ENCODE peak calls at places on chromosomes 11 and 22, in seven cellular contexts. Y is transverse colon, N is A549, M is ovary, W is stomach, X is suprapubic skin, O is SK-N-SH. C is an unnamed sample.

GRCh38 chr11:35305670-35306382 is 113.5 kb downstream of the SLC1A2 start:
- DNase-seq in N (peak), M (peak), X (no peak), O (peak), Y (peak), W (peak), C (no peak)

GRCh38 chr11:3674189-3674588 is 3.0 kb upstream of the CHRNA10 start:
- DNase-seq in X (no peak), M (no peak), Y (no peak), W (no peak), O (no peak), N (peak), C (no peak)

GRCh38 chr11:2708151-2708581 is 8.4 kb upstream of the KCNQ1OT1 start:
- DNase-seq in M (peak), N (no peak), X (no peak), Y (no peak), O (no peak), W (no peak), C (no peak)

GRCh38 chr11:126473269-126473668 is 117.8 kb downstream of the ST3GAL4 start:
- DNase-seq in Y (no peak), M (no peak), X (no peak), N (no peak), W (no peak), O (no peak), C (no peak)

GRCh38 chr11:120959189-120959588 is 64.7 kb upstream of the TBCEL start:
- DNase-seq in X (no peak), W (no peak), Y (no peak), M (no peak), O (no peak), N (no peak), C (no peak)

GRCh38 chr11:104043678-104044239 is 7.3 kb downstream of the DDI1 start:
- DNase-seq in N (no peak), O (no peak), M (no peak), W (no peak), Y (no peak), X (no peak), C (no peak)

GRCh38 chr22:50161508-50162390 is 8.8 kb upstream of the PANX2 start:
- DNase-seq in N (no peak), W (no peak), M (no peak), Y (no peak), O (no peak), X (peak), C (no peak)

GRCh38 chr11:57248780-57249383 is 11.8 kb upstream of the APLNR start:
- DNase-seq in W (peak), O (peak), Y (peak), X (no peak), N (peak), M (peak), C (no peak)

GRCh38 chr11:65415499-65416340 is 6.9 kb upstream of the NEAT1 start:
- DNase-seq in X (peak), O (peak), N (no peak), M (peak), W (no peak), Y (peak), C (no peak)

GRCh38 chr11:61281581-61282250 is 13.4 kb downstream of the VWCE start:
- DNase-seq in O (peak), N (peak), W (peak), M (peak), Y (peak), X (no peak), C (no peak)

GRCh38 chr11:111531687-111532364 is 8.7 kb upstream of the LAYN start:
- DNase-seq in W (no peak), O (no peak), Y (no peak), N (peak), M (no peak), X (no peak), C (no peak)

GRCh38 chr22:22201185-22201924 is 43.2 kb upstream of the VPREB1 start:
- DNase-seq in M (no peak), X (no peak), Y (peak), W (peak), N (peak), O (peak), C (no peak)

GRCh38 chr11:72091292-72091691 is 10.6 kb downstream of the LRRC51 start:
- DNase-seq in M (peak), W (peak), O (peak), N (peak), Y (peak), X (peak), C (no peak)

GRCh38 chr11:61061081-61061826 is 41.0 kb upstream of the CD5 start:
- DNase-seq in N (no peak), W (no peak), X (peak), M (no peak), O (no peak), Y (no peak), C (no peak)

GRCh38 chr11:9851366-9851765 is 187.5 kb downstream of the SWAP70 start:
- DNase-seq in N (no peak), W (no peak), M (no peak), O (no peak), Y (no peak), X (no peak), C (no peak)

GRCh38 chr11:107928767-107929507 is 689 bp downstream of the RAB39A start:
- DNase-seq in Y (peak), N (peak), M (no peak), X (no peak), O (peak), W (no peak), C (no peak)

GRCh38 chr11:62370743-62371440 is 33.6 kb downstream of the ASRGL1 start:
- DNase-seq in O (no peak), X (no peak), Y (peak), M (no peak), W (peak), N (no peak), C (no peak)

GRCh38 chr11:12499071-12499470 is 121.7 kb downstream of the PARVA start:
- DNase-seq in N (no peak), Y (no peak), X (no peak), W (no peak), M (no peak), O (no peak), C (peak)

GRCh38 chr11:65859812-65860277 is 388 bp upstream of the MUS81 start:
- DNase-seq in O (no peak), N (no peak), Y (peak), W (no peak), M (no peak), X (peak), C (no peak)

GRCh38 chr11:66546368-66546965 is at the start of gene ACTN3:
- DNase-seq in X (no peak), Y (peak), O (peak), W (no peak), M (peak), N (peak), C (no peak)

GRCh38 chr22:46043816-46044717 is 67.1 kb upstream of the WNT7B start:
- DNase-seq in N (no peak), M (peak), Y (peak), O (no peak), X (peak), W (peak), C (no peak)

GRCh38 chr22:18118345-18118915 is 7.8 kb downstream of the TUBA8 start:
- DNase-seq in O (no peak), W (no peak), Y (no peak), M (no peak), N (no peak), X (no peak), C (no peak)

GRCh38 chr22:37781434-37782059 is 26.2 kb upstream of the GCAT start:
- DNase-seq in N (peak), O (no peak), X (no peak), W (no peak), Y (no peak), M (peak), C (no peak)

GRCh38 chr11:32891657-32892354 is 805 bp upstream of the QSER1 start:
- DNase-seq in X (no peak), M (no peak), W (no peak), O (no peak), Y (no peak), N (no peak), C (no peak)

GRCh38 chr11:122809861-122810260 is 28.4 kb upstream of the CRTAM start:
- DNase-seq in X (no peak), N (no peak), M (no peak), W (no peak), Y (no peak), O (no peak), C (no peak)
- H3K27ac ChIP-seq in X (no peak), N (no peak), M (no peak), W (no peak), Y (no peak), O (no peak), C (no peak)

GRCh38 chr22:35375031-35375430 is 5.9 kb upstream of the HMOX1 start:
- DNase-seq in N (no peak), Y (no peak), O (no peak), M (no peak), X (no peak), W (no peak), C (no peak)

GRCh38 chr22:35378547-35379078 is 2.3 kb upstream of the HMOX1 start:
- DNase-seq in O (no peak), X (no peak), W (no peak), M (no peak), Y (no peak), N (no peak), C (no peak)

GRCh38 chr22:35379146-35379993 is 1.5 kb upstream of the HMOX1 start:
- DNase-seq in N (no peak), Y (peak), W (no peak), M (no peak), X (no peak), O (no peak), C (no peak)

GRCh38 chr22:35377735-35378134 is 3.2 kb upstream of the HMOX1 start:
- DNase-seq in Y (no peak), O (no peak), W (no peak), M (no peak), X (no peak), N (no peak), C (no peak)

GRCh38 chr22:35376728-35377472 is 4.0 kb upstream of the HMOX1 start:
- DNase-seq in M (peak), X (peak), Y (peak), W (peak), N (peak), O (no peak), C (peak)
- TF ChIP-seq EP300 in M (peak), X (no peak), Y (peak), W (peak), N (peak), O (no peak), C (no peak)

DNA sequence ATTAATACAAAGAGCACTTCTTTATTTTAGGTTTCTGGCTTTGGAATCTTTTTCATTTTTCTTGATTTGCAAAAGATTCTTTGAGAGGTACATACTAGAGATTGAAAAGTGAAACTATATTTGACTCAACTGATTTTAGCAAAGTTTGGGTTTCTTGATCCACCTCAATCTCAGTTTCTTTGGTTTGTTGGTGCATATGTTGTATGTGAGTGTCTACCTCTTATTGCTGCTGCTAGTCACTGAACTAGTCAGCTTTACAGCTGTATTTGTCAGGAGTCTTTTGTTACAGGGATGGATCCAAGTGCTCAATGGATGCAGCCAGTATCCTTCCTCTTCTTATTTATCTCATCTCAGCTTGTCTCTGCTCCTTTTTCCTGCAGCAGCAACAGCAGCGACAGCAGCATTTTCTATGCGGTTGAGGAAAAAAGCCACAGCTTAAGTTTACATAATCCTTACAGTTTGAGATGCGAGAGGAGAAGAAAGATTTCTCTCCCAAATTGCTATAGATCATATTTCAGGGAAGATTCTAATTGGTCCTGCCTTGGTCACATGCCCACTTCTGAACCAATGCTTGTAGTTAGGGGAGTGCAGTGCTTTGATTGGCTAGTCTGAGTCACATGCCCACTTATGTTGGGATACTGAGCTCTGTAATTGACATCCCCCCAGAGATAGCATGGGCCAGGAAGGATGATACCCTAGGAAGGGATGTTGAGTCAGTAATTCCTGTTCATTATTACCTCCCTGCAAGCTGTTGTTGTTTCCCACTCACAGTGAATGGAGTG is 10.0 kb upstream of the ZNRF3 start:
- DNase-seq in O (peak), W (no peak), X (no peak), Y (no peak), M (no peak), N (no peak), C (no peak)
- H3K27ac ChIP-seq in O (no peak), W (no peak), X (no peak), Y (no peak), M (no peak), N (no peak), C (no peak)

DNA sequence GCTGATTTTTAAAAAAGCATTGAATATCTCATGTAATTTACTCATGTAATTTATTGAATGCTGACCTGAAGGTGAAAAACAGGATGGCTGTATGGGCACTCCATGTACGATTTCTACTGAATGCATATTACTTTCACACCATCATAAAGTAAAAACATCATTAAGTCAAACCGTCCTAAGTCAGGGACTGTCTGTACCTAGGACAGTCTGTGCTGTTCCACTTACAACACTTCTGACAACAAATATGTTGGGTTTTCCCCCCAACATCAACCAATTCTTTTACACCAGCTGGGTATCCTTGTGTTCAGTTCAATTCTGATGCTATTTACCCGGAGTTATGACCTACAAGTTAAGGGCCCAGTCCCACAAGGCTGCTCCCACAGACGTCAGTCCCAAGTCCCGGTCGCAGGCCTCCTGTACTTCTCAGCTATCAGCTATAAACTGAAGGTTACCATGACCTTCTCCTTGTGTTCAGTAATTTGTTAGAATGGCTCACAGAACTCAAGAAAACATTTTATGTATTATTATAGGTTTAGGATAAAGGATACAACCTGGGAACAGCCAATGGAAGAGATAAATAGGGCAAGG is 17.0 kb downstream of the UVRAG start:
- DNase-seq in O (no peak), M (no peak), Y (no peak), X (no peak), N (no peak), W (no peak), C (no peak)
- TF ChIP-seq EP300 in O (no peak), M (no peak), Y (peak), X (no peak), N (no peak), W (no peak), C (peak)

DNA sequence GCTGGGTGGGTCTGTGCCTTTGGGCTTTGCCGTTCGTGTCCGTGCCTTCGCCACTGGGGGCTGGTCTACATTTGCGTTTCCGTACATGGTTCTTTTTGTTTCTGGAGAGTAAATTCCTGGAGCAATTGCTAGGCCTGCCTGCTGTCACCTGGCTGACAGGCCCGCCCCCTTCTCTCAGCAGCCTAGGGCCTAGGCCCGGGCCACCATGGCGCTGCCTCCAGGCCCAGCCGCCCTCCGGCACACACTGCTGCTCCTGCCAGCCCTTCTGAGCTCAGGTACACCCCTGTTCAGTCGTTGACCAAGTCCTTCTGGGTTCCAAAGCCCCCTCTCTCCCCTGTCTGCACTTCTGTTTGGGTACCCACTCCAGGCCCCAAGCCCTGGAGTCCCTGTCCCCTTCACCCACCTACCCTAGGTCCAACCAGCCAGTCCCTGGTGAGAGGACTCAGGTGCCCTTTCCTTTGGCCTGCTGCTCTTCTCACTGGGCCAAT is 649 bp downstream of the TMEM25 start:
- DNase-seq in Y (no peak), N (no peak), O (peak), M (no peak), X (no peak), W (no peak), C (no peak)
- H3K27ac ChIP-seq in Y (peak), N (no peak), O (peak), M (no peak), X (no peak), W (peak), C (peak)

GRCh38 chr11:64317961-64318693 is at the start of gene PRDX5:
- DNase-seq in W (peak), N (peak), M (peak), X (peak), O (peak), Y (peak), C (peak)

GRCh38 chr11:64317325-64317960 is at the start of gene TRMT112:
- DNase-seq in W (peak), O (peak), Y (peak), N (peak), M (peak), X (peak), C (peak)

GRCh38 chr11:64320556-64320955 is 2.6 kb downstream of the PRDX5 start:
- DNase-seq in W (no peak), M (no peak), X (no peak), O (no peak), N (no peak), Y (no peak), C (no peak)

GRCh38 chr11:64319421-64319761 is 1.5 kb downstream of the PRDX5 start:
- DNase-seq in Y (peak), M (no peak), X (no peak), O (no peak), W (no peak), N (no peak), C (no peak)

GRCh38 chr11:64318694-64319420 is 936 bp downstream of the PRDX5 start:
- DNase-seq in O (no peak), X (no peak), N (no peak), W (no peak), M (peak), Y (peak), C (no peak)
- TF ChIP-seq EP300 in O (no peak), X (no peak), N (no peak), W (no peak), M (no peak), Y (no peak), C (no peak)

GRCh38 chr11:105177658-105178057 is 38.1 kb upstream of the CARD18 start:
- DNase-seq in N (peak), Y (no peak), M (no peak), W (no peak), O (no peak), X (no peak), C (no peak)
- H3K27ac ChIP-seq in N (no peak), Y (no peak), M (no peak), W (no peak), O (no peak), X (no peak), C (no peak)